ENCODE peak calls at places on chromosomes 13 and 19, in four cellular contexts. S is body of pancreas, Q is IMR-90, H is stomach. N is an unnamed sample.

GRCh38 chr19:37718357-37718756 is 1.2 kb downstream of the ZNF607 start:
- DNase-seq in S (no peak), Q (no peak), H (no peak), N (no peak)

GRCh38 chr13:87355451-87355850 is 315.7 kb upstream of the SLITRK5 start:
- DNase-seq in S (no peak), Q (no peak), H (no peak), N (no peak)

GRCh38 chr19:58317481-58318072 is 9.2 kb upstream of the ZSCAN22 start:
- DNase-seq in S (no peak), Q (peak), H (no peak), N (no peak)

GRCh38 chr19:39430675-39431593 is 4.8 kb downstream of the RPS16 start:
- DNase-seq in S (no peak), Q (peak), H (no peak), N (no peak)

GRCh38 chr19:15210323-15210774 is 9.6 kb upstream of the NOTCH3 start:
- DNase-seq in S (no peak), Q (peak), H (no peak), N (no peak)

GRCh38 chr13:96898855-96899254 is 95.4 kb downstream of the OXGR1 start:
- DNase-seq in S (no peak), Q (no peak), H (no peak), N (no peak)

GRCh38 chr13:110915057-110915873 is at the start of gene ANKRD10:
- DNase-seq in S (peak), Q (peak), H (peak), N (peak)

GRCh38 chr19:38736036-38736412 is 8.2 kb downstream of the CAPN12 start:
- DNase-seq in S (peak), Q (no peak), H (peak), N (peak)

GRCh38 chr19:1254530-1255185 is 6.3 kb downstream of the MIDN start:
- DNase-seq in S (no peak), Q (no peak), H (no peak), N (no peak)

GRCh38 chr19:41804327-41804726 is 7.9 kb downstream of the CEACAM3 start:
- DNase-seq in S (no peak), Q (no peak), H (no peak), N (no peak)

GRCh38 chr13:97695684-97696083 is 257.8 kb upstream of the IPO5 start:
- DNase-seq in S (no peak), Q (no peak), H (no peak), N (no peak)

GRCh38 chr19:54478677-54479266 is 5.7 kb upstream of the CDC42EP5 start:
- DNase-seq in S (peak), Q (peak), H (no peak), N (no peak)

GRCh38 chr19:47509973-47510372 is 4.9 kb downstream of the NAPA start:
- DNase-seq in S (peak), Q (no peak), H (peak), N (peak)

GRCh38 chr13:76820759-76821158 is 65.4 kb downstream of the KCTD12 start:
- DNase-seq in S (peak), Q (no peak), H (no peak), N (peak)

GRCh38 chr13:67390462-67391093 is 160.4 kb upstream of the PCDH9 start:
- DNase-seq in S (no peak), Q (peak), H (no peak), N (no peak)

GRCh38 chr19:50723069-50723468 is at the start of gene CLEC11A:
- DNase-seq in S (peak), Q (peak), H (no peak), N (peak)

GRCh38 chr19:20278342-20278741 is 111.3 kb downstream of the ZNF486 start:
- DNase-seq in S (peak), Q (no peak), H (peak), N (no peak)

GRCh38 chr13:74329978-74330377 is 195.8 kb upstream of the KLF12 start:
- DNase-seq in S (no peak), Q (no peak), H (no peak), N (no peak)

GRCh38 chr19:33649919-33650305 is 28.2 kb downstream of the CHST8 start:
- DNase-seq in S (no peak), Q (no peak), H (no peak), N (no peak)

DNA sequence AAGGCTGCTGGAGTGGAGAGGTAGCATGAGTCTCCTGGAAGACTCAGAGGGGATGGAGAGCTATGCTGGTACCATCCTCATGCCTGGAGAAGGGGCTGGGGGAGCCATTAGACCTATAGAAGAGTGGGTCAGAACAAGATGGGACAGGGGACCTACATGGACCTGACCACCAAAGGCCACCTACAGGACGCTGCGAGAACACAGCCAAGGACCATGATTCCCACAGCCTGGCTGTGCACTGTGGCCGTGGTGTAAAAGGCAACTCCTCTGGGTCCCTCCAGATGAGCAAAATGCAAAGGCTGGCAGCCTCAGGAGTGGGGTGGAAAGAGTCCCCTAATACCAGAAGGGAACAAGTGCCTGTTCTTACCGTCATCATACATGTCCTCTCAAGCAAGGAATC is 216.2 kb downstream of the SLC7A1 start:
- DNase-seq in S (no peak), Q (no peak), H (no peak), N (no peak)
- TF ChIP-seq CTCF in S (no peak), Q (no peak), H (no peak), N (no peak)

DNA sequence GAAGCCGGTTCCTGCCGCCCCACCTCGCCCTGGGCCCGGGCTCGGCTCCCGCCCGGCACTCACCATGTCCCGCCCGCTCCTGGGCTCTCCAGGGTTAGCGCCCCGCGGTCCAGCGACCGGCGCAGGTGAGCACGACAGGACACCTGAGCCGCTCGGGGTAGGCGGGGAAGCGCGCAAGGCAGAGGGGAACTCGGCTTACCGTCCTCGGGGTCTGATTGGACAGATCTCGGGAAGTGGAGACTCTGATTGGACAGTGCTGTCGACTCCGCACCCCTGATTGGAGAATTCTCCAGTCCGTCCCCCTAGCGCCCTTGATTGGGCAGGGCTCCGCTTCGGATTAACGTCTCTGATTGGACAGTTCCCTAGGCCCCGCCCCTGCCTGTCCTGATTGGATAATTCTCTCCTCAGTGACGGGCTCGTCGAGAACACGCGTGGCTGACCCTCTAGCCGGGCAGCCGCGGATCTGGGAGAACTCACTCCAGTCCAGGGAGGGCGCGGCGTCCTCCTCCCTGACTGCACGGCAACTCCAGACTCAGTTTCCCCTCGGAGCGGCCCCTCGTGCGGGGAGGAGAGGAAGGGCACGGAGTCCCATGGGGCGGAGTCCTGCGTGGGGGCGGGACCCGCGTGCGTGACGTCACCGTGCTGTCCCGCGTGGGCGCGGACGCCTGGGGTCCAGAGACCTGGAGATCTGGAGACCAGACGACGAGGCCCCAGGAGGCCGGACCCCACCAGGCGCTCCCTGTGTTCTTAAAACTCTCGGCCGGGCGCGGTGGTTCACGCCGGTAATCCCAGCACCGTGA is at the start of gene ZNF77:
- DNase-seq in S (peak), Q (peak), H (peak), N (peak)
- TF ChIP-seq POLR2A in S (peak), Q (peak), H (no peak), N (no peak)

GRCh38 chr13:104949840-104950805 is 1585.3 kb downstream of the EFNB2 start:
- DNase-seq in S (no peak), Q (no peak), H (no peak), N (no peak)
- H3K27ac ChIP-seq in S (no peak), Q (no peak), H (no peak), N (no peak)

DNA sequence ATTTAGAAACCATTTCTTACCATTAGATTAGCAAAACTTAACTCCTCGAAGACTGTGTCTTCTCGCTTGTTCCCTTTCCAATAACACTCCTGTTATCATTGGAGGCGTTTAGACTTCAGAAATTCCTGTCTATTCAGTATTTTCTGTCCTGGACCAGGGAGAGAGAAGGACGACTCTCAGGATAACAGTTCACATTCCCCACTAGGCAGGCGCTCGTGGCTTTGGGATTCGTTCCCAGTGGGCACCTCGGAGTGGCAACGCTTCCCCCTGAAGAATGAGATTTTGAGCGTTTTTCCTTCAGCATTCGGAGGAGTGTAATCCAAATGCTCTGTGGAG is 429 bp upstream of the ZNF225 start:
- DNase-seq in S (no peak), Q (no peak), H (no peak), N (no peak)
- TF ChIP-seq CTCF in S (no peak), Q (no peak), H (no peak), N (no peak)

GRCh38 chr19:12955996-12956395 is 1.0 kb downstream of the GADD45GIP1 start:
- DNase-seq in S (no peak), Q (no peak), H (no peak), N (no peak)

GRCh38 chr19:12954150-12954962 is 2.7 kb downstream of the GADD45GIP1 start:
- DNase-seq in S (no peak), Q (no peak), H (no peak), N (no peak)

GRCh38 chr19:12959482-12959881 is 2.5 kb upstream of the GADD45GIP1 start:
- DNase-seq in S (no peak), Q (no peak), H (no peak), N (no peak)

GRCh38 chr19:12953456-12954149 is 3.4 kb downstream of the GADD45GIP1 start:
- DNase-seq in S (no peak), Q (no peak), H (no peak), N (no peak)

GRCh38 chr19:12956446-12957388 is at the start of gene GADD45GIP1:
- DNase-seq in S (peak), Q (peak), H (peak), N (peak)
- TF ChIP-seq POLR2A in S (peak), Q (peak), H (no peak), N (no peak)

GRCh38 chr13:41670873-41671443 is 213.6 kb downstream of the RGCC start:
- DNase-seq in S (no peak), Q (no peak), H (no peak), N (no peak)
- H3K27ac ChIP-seq in S (no peak), Q (no peak), H (no peak), N (no peak)

N was measured in sigmoid colon.